ENCODE peak calls at places on chromosomes 11 and 22, in nine cellular contexts. E is NCI-H510A; S is NCI-H526; C is AG04450; O is activated T-cell treated with anti-CD3 and anti-CD28 coated beads for 24 hours; F is T-helper 2 cell; I is CD8-positive, alpha-beta memory T cell; J is astrocyte of the cerebellum; B is activated CD4-positive, CD25-positive, alpha-beta regulatory T cell. Z is an unnamed sample.

GRCh38 chr11:20668844-20669832 is at the start of gene NELL1:
- DNase-seq in E (no peak), S (peak; percentile 72), C (no peak), O (no peak), F (no peak), I (no peak), J (no peak), B (no peak), Z (no peak)

GRCh38 chr22:43263645-43264514 is 76.9 kb upstream of the TTLL12 start:
- DNase-seq in E (no peak), S (no peak), C (peak; percentile 15), O (peak; percentile 79), F (peak; percentile 22), I (peak; percentile 79), J (peak; percentile 65), B (peak; percentile 58), Z (peak; percentile 15)

GRCh38 chr11:100757636-100758035 is 70.5 kb downstream of the ARHGAP42 start:
- DNase-seq in E (no peak), S (no peak), C (no peak), O (no peak), F (no peak), I (no peak), J (no peak), B (no peak), Z (no peak)

GRCh38 chr22:42080287-42080686 is 787 bp downstream of the SMDT1 start:
- DNase-seq in E (no peak), S (peak; percentile 31), C (no peak), O (no peak), F (no peak), I (no peak), J (no peak), B (no peak), Z (no peak)

GRCh38 chr22:40624770-40625169 is 11.7 kb downstream of the MRTFA start:
- DNase-seq in E (no peak), S (no peak), C (no peak), O (no peak), F (no peak), I (no peak), J (no peak), B (no peak), Z (no peak)

GRCh38 chr11:76291576-76292526 is 85.5 kb upstream of the WNT11 start:
- DNase-seq in E (peak; percentile 60), S (peak; percentile 53), C (no peak), O (no peak), F (no peak), I (no peak), J (no peak), B (no peak), Z (no peak)

GRCh38 chr22:44396021-44396726 is 83.4 kb upstream of the SHISAL1 start:
- DNase-seq in E (no peak), S (no peak), C (no peak), O (no peak), F (no peak), I (no peak), J (no peak), B (no peak), Z (no peak)

GRCh38 chr11:14270690-14271542 is 88.1 kb downstream of the RRAS2 start:
- DNase-seq in E (no peak), S (no peak), C (no peak), O (peak; percentile 7), F (no peak), I (no peak), J (no peak), B (no peak), Z (peak; percentile 25)

GRCh38 chr22:30221121-30221992 is 25.2 kb downstream of the LIF start:
- DNase-seq in E (no peak), S (no peak), C (no peak), O (peak; percentile 34), F (no peak), I (peak; percentile 31), J (no peak), B (no peak), Z (peak; percentile 33)

GRCh38 chr11:128563942-128564641 is 23.3 kb downstream of the ETS1 start:
- DNase-seq in E (no peak), S (no peak), C (no peak), O (no peak), F (no peak), I (no peak), J (no peak), B (no peak), Z (peak; percentile 49)

GRCh38 chr11:10728154-10728553 is 22.9 kb upstream of the CTR9 start:
- DNase-seq in E (no peak), S (no peak), C (no peak), O (no peak), F (no peak), I (no peak), J (no peak), B (no peak), Z (no peak)

GRCh38 chr11:69394902-69395690 is 86.4 kb upstream of the LINC01488 start:
- DNase-seq in E (no peak), S (no peak), C (no peak), O (no peak), F (no peak), I (no peak), J (no peak), B (no peak), Z (no peak)

GRCh38 chr11:19659529-19659928 is 53.1 kb upstream of the NAV2 start:
- DNase-seq in E (no peak), S (no peak), C (no peak), O (no peak), F (no peak), I (no peak), J (no peak), B (no peak), Z (no peak)

GRCh38 chr22:46070215-46070721 is 80.1 kb upstream of the PPARA start:
- DNase-seq in E (no peak), S (no peak), C (no peak), O (no peak), F (no peak), I (no peak), J (no peak), B (no peak), Z (no peak)

GRCh38 chr11:87173185-87174039 is 135.7 kb downstream of the TMEM135 start:
- DNase-seq in E (peak; percentile 9), S (peak; percentile 8), C (peak; percentile 23), O (no peak), F (no peak), I (no peak), J (peak; percentile 28), B (no peak), Z (no peak)

Z was measured in naive B cell.